ENCODE peak calls at places on chromosomes 6 and 20, in four cellular contexts. P is fibroblast of pulmonary artery, Z is upper lobe of left lung, U is foreskin fibroblast. B is an unnamed sample.
A peak's percentile ranks its signal among the peaks of the same experiment; 100 is the strongest.

GRCh38 chr6:23656257-23656731 is 469.7 kb upstream of the NRSN1 start:
- DNase-seq in P (no peak), Z (no peak), U (no peak), B (no peak)

GRCh38 chr6:133895573-133896343 is 6.8 kb downstream of the TCF21 start:
- DNase-seq in P (peak; percentile 45), Z (peak; percentile 76), U (peak; percentile 65), B (no peak)

GRCh38 chr6:98286620-98287019 is 547.8 kb upstream of the POU3F2 start:
- DNase-seq in P (no peak), Z (no peak), U (no peak), B (no peak)

GRCh38 chr6:25960689-25961088 is 1.9 kb upstream of the TRIM38 start:
- DNase-seq in P (no peak), Z (no peak), U (no peak), B (no peak)

GRCh38 chr20:35106827-35107380 is 14.3 kb upstream of the TRPC4AP start:
- DNase-seq in P (no peak), Z (no peak), U (peak; percentile 17), B (no peak)

GRCh38 chr6:27375613-27376079 is 12.9 kb upstream of the ZNF391 start:
- DNase-seq in P (peak; percentile 9), Z (no peak), U (peak; percentile 2), B (no peak)

GRCh38 chr6:84766796-84767590 is 2.6 kb upstream of the TBX18 start:
- DNase-seq in P (peak; percentile 47), Z (peak; percentile 28), U (no peak), B (no peak)

GRCh38 chr6:88492824-88493223 is 326.7 kb upstream of the CNR1 start:
- DNase-seq in P (peak; percentile 63), Z (no peak), U (peak; percentile 52), B (no peak)

GRCh38 chr20:50189681-50190250 is 864 bp upstream of the CEBPB start:
- DNase-seq in P (no peak), Z (peak; percentile 95), U (peak; percentile 52), B (peak; percentile 42)

GRCh38 chr20:49575551-49576060 is 7.7 kb upstream of the PTGIS start:
- DNase-seq in P (no peak), Z (no peak), U (no peak), B (no peak)

GRCh38 chr6:157424491-157425020 is 43.6 kb downstream of the ZDHHC14 start:
- DNase-seq in P (no peak), Z (no peak), U (no peak), B (no peak)

GRCh38 chr6:111987295-111987694 is 66.6 kb upstream of the CCN6 start:
- DNase-seq in P (no peak), Z (no peak), U (peak; percentile 56), B (no peak)

GRCh38 chr6:75800133-75800532 is 51.1 kb downstream of the MYO6 start:
- DNase-seq in P (no peak), Z (no peak), U (no peak), B (no peak)

GRCh38 chr6:30450908-30451818 is 38.1 kb upstream of the HLA-E start:
- DNase-seq in P (peak; percentile 43), Z (peak; percentile 90), U (peak; percentile 70), B (no peak)

GRCh38 chr6:53466257-53466656 is 78.6 kb downstream of the GCLC start:
- DNase-seq in P (peak; percentile 49), Z (no peak), U (peak; percentile 34), B (no peak)

GRCh38 chr20:57659789-57660509 is 39.7 kb upstream of the ZBP1 start:
- DNase-seq in P (no peak), Z (peak; percentile 53), U (no peak), B (no peak)

GRCh38 chr6:2353412-2354137 is 108.2 kb upstream of the GMDS start:
- DNase-seq in P (peak; percentile 91), Z (no peak), U (peak; percentile 88), B (peak; percentile 49)

GRCh38 chr6:168493976-168494375 is 53.0 kb downstream of the SMOC2 start:
- DNase-seq in P (no peak), Z (no peak), U (no peak), B (no peak)

GRCh38 chr6:165701005-165701404 is 38.0 kb upstream of the PDE10A start:
- DNase-seq in P (peak; percentile 48), Z (no peak), U (no peak), B (no peak)

GRCh38 chr6:52136934-52137467 is 49.2 kb upstream of the IL17A start:
- DNase-seq in P (no peak), Z (no peak), U (no peak), B (no peak)

GRCh38 chr6:42418739-42419138 is 33.0 kb downstream of the TRERF1 start:
- DNase-seq in P (no peak), Z (no peak), U (no peak), B (no peak)

GRCh38 chr20:54920491-54920890 is 445.1 kb downstream of the DOK5 start:
- DNase-seq in P (no peak), Z (no peak), U (no peak), B (no peak)

GRCh38 chr6:158796353-158796752 is 22.8 kb downstream of the EZR start:
- DNase-seq in P (no peak), Z (peak; percentile 30), U (no peak), B (no peak)

GRCh38 chr6:158801655-158802294 is 17.4 kb downstream of the EZR start:
- DNase-seq in P (no peak), Z (no peak), U (no peak), B (no peak)

GRCh38 chr6:158797331-158798202 is 21.6 kb downstream of the EZR start:
- DNase-seq in P (peak; percentile 88), Z (no peak), U (peak; percentile 25), B (no peak)

GRCh38 chr6:158798311-158798710 is 20.9 kb downstream of the EZR start:
- DNase-seq in P (no peak), Z (no peak), U (no peak), B (no peak)

GRCh38 chr6:158799051-158799792 is 19.9 kb downstream of the EZR start:
- DNase-seq in P (peak; percentile 59), Z (no peak), U (peak; percentile 50), B (no peak)
- TF ChIP-seq CTCF in P (no peak), Z (no peak), U (no peak), B (no peak)

DNA sequence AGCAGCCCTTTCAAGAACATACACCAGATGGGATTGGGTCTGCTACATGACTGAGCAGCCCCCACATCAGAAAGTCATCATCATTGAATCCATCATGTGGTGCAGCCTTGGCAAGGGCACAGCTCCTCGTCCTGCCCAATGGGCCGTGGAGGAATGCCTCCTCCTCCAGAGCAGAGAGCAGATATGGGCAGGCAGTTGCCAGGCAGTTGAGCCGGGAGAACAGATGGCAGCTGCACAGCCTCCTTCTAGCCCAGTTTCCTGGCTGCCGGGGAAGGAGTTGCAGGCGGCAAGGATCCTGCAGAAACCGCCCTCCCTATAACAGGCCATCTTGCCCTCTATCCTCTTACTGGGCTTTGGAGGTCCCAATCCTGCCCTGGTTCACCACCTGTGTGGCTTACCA is 11.9 kb upstream of the ZFAND3 start:
- DNase-seq in P (no peak), Z (no peak), U (peak; percentile 43), B (no peak)
- TF ChIP-seq CTCF in P (peak; percentile 9), Z (no peak), U (no peak), B (no peak)

GRCh38 chr6:126041516-126042447 is 55.4 kb downstream of the TRMT11 start:
- DNase-seq in P (no peak), Z (no peak), U (no peak), B (no peak)
- TF ChIP-seq CTCF in P (no peak), Z (no peak), U (no peak), B (no peak)

GRCh38 chr6:117317261-117317660 is 51.9 kb downstream of the VGLL2 start:
- DNase-seq in P (peak; percentile 18), Z (no peak), U (peak; percentile 26), B (no peak)
- TF ChIP-seq CTCF in P (peak; percentile 32), Z (no peak), U (peak; percentile 31), B (peak; percentile 65)

GRCh38 chr6:96521625-96522468 is at the start of gene UFL1:
- DNase-seq in P (peak; percentile 92), Z (peak; percentile 98), U (peak; percentile 97), B (peak; percentile 84)
- TF ChIP-seq CTCF in P (no peak), Z (peak; percentile 36), U (no peak), B (no peak)

GRCh38 chr6:152386131-152386530 is 251.0 kb downstream of the SYNE1 start:
- DNase-seq in P (no peak), Z (no peak), U (no peak), B (no peak)

GRCh38 chr6:152387091-152387490 is 250.1 kb downstream of the SYNE1 start:
- DNase-seq in P (no peak), Z (no peak), U (no peak), B (no peak)

GRCh38 chr6:152378154-152378553 is 259.0 kb downstream of the SYNE1 start:
- DNase-seq in P (peak; percentile 27), Z (no peak), U (peak; percentile 63), B (no peak)

GRCh38 chr6:152380351-152380767 is 256.8 kb downstream of the SYNE1 start:
- DNase-seq in P (peak; percentile 85), Z (no peak), U (peak; percentile 65), B (no peak)

DNA sequence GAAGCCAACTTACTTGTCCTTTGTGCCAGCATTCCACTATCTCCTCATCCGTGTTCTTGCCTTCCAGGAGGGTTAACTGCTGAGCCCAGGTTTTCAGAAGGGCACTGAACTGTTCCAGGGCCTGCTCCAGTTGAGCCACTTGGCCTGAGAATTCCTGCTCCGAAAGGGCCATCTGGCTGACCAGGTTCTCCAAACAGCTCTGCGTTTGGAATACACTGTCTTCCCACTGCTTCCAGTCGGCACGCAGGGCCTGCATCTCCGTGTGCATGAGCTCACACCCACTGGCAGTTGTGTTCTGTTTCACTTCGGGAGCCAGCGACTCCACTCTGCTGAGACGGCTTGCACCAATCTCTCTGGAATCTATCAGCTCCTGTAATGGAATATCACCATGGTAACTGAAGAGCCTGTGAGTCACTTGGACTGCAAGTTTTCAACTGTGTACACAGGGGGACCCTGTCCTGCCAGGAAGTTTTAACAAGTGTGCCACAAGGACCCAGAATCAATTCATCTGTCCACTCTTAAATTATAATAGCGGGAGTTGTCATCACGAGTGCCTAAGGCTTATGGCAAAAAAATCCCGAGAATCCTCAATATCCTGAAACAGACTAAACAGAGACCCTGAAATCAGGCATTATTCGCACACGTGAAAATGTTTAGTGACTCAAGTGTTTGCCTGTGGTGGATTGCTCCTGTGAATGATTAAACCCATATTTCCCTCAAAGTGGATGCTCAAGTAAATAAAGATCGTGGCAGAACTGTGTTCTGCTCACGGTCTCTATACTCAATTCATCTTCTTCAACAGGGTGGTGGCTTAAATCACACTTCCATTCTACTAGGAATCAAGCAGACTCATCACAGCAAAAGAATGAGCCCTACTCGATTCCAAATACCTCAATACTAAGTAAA is 255.9 kb downstream of the SYNE1 start:
- DNase-seq in P (peak; percentile 96), Z (peak; percentile 25), U (peak; percentile 96), B (peak; percentile 30)
- TF ChIP-seq CTCF in P (no peak), Z (no peak), U (no peak), B (no peak)